ENCODE peak calls at places on chromosomes 6 and 20, in ten cellular contexts. W is activated CD4-positive, CD25-positive, alpha-beta regulatory T cell treated with anti-CD3 and anti-CD28 coated beads, Interleukin-2, amount 50 U/mL, for 24 hours; I is CD4-positive, alpha-beta T cell; Q is activated T-cell treated with anti-CD3 and anti-CD28 coated beads, Interleukin-2, amount 50 U/mL, for 4 hours; M is WTC11; C is CD8-positive, alpha-beta T cell; F is activated naive CD8-positive, alpha-beta T cell treated with anti-CD3 and anti-CD28 coated beads, Interleukin-2, amount 50 U/mL, for 24 hours; B is stimulated activated naive CD8-positive, alpha-beta T cell treated with anti-CD3 and anti-CD28 coated beads, Interleukin-15, amount 100 ng/mL, for 72 hours; S is T-cell; P is Right ventricle myocardium superior. X is an unnamed sample.
A peak's percentile ranks its signal among the peaks of the same experiment; 100 is the strongest.

GRCh38 chr6:36984581-36985383 is 1.2 kb downstream of the MTCH1 start:
- ATAC-seq in W (peak; percentile 8), I (peak; percentile 33), Q (peak; percentile 16), M (peak; percentile 54), C (peak; percentile 39), F (peak; percentile 34), B (peak; percentile 43), S (peak; percentile 32), P (no peak), X (peak; percentile 34)

GRCh38 chr20:21522479-21523397 is 8.9 kb upstream of the NKX2-2 start:
- ATAC-seq in W (no peak), I (no peak), Q (peak; percentile 19), M (peak; percentile 4), C (no peak), F (no peak), B (no peak), S (no peak), P (no peak), X (no peak)

GRCh38 chr6:7087066-7087465 is 20.7 kb upstream of the RREB1 start:
- ATAC-seq in W (no peak), I (no peak), Q (no peak), M (peak; percentile 90), C (peak; percentile 6), F (no peak), B (no peak), S (no peak), P (peak; percentile 40), X (no peak)

GRCh38 chr20:3330046-3330741 is 77.3 kb downstream of the DNAAF9 start:
- ATAC-seq in W (no peak), I (peak; percentile 37), Q (no peak), M (no peak), C (no peak), F (no peak), B (no peak), S (no peak), P (no peak), X (no peak)

GRCh38 chr20:4664691-4665360 is 56.9 kb upstream of the PRND start:
- ATAC-seq in W (no peak), I (no peak), Q (no peak), M (no peak), C (no peak), F (no peak), B (no peak), S (no peak), P (no peak), X (no peak)

GRCh38 chr6:35048631-35049083 is 92.5 kb downstream of the TCP11 start:
- ATAC-seq in W (no peak), I (peak; percentile 86), Q (peak; percentile 70), M (peak; percentile 43), C (peak; percentile 52), F (peak; percentile 46), B (peak; percentile 69), S (peak; percentile 85), P (peak; percentile 25), X (peak; percentile 85)

GRCh38 chr6:24458937-24459336 is 30.4 kb downstream of the GPLD1 start:
- ATAC-seq in W (no peak), I (no peak), Q (no peak), M (no peak), C (no peak), F (no peak), B (no peak), S (no peak), P (no peak), X (no peak)

GRCh38 chr6:6407061-6407723 is 86.7 kb upstream of the F13A1 start:
- ATAC-seq in W (no peak), I (no peak), Q (no peak), M (no peak), C (peak; percentile 34), F (peak; percentile 49), B (peak; percentile 40), S (peak; percentile 83), P (peak; percentile 50), X (no peak)

GRCh38 chr6:52162940-52163908 is 23.0 kb upstream of the IL17A start:
- ATAC-seq in W (no peak), I (peak; percentile 59), Q (peak; percentile 19), M (peak; percentile 89), C (peak; percentile 69), F (peak; percentile 41), B (peak; percentile 55), S (peak; percentile 63), P (no peak), X (peak; percentile 16)

GRCh38 chr20:23116301-23117089 is 30.4 kb upstream of the CD93 start:
- ATAC-seq in W (no peak), I (no peak), Q (no peak), M (peak; percentile 16), C (no peak), F (no peak), B (no peak), S (no peak), P (no peak), X (no peak)

GRCh38 chr6:100892693-100893092 is 11.6 kb upstream of the ASCC3 start:
- ATAC-seq in W (no peak), I (no peak), Q (no peak), M (peak; percentile 71), C (no peak), F (no peak), B (no peak), S (no peak), P (no peak), X (no peak)

GRCh38 chr20:48025061-48025515 is 239.8 kb upstream of the SULF2 start:
- ATAC-seq in W (no peak), I (no peak), Q (no peak), M (peak; percentile 92), C (no peak), F (no peak), B (no peak), S (no peak), P (no peak), X (no peak)

GRCh38 chr6:14360565-14360964 is 243.0 kb downstream of the CD83 start:
- ATAC-seq in W (no peak), I (no peak), Q (no peak), M (no peak), C (no peak), F (no peak), B (no peak), S (no peak), P (peak; percentile 74), X (no peak)

GRCh38 chr6:124577734-124578281 is 384.4 kb upstream of the RNF217 start:
- ATAC-seq in W (no peak), I (no peak), Q (no peak), M (no peak), C (no peak), F (no peak), B (no peak), S (no peak), P (no peak), X (no peak)